ENCODE peak calls at places on chromosome 13, in ten cellular contexts. B, W, O, N, E, C, J, U, Y and Q are unnamed samples.

GRCh38 chr13:110254151-110254679 is 52.7 kb downstream of the COL4A1 start:
- DNase-seq in U (no peak), B (no peak), W (no peak), C (no peak), O (no peak), N (no peak), E (no peak), J (no peak), Y (no peak), Q (no peak)

GRCh38 chr13:93296584-93296983 is 70.0 kb downstream of the GPC6 start:
- DNase-seq in E (no peak), J (no peak), Y (no peak), N (no peak), U (no peak), O (no peak), B (no peak), W (no peak), C (no peak), Q (no peak)

GRCh38 chr13:59898066-59898465 is 265.7 kb downstream of the DIAPH3 start:
- DNase-seq in B (no peak), N (no peak), E (no peak), O (no peak), J (no peak), C (no peak), Y (no peak), U (no peak), W (no peak), Q (no peak)

GRCh38 chr13:24131749-24132148 is 28.8 kb upstream of the SPATA13 start:
- DNase-seq in N (no peak), B (no peak), J (no peak), E (no peak), W (no peak), O (no peak), Y (no peak), U (no peak), C (no peak), Q (no peak)

GRCh38 chr13:44493213-44493812 is 82.8 kb downstream of the TSC22D1 start:
- DNase-seq in E (no peak), C (no peak), W (no peak), O (no peak), U (no peak), Y (no peak), J (no peak), B (no peak), N (no peak), Q (no peak)

GRCh38 chr13:28582225-28582891 is 76.6 kb upstream of the POMP start:
- DNase-seq in Y (no peak), E (no peak), U (no peak), C (no peak), J (peak; percentile 32), N (peak; percentile 20), W (no peak), B (no peak), O (no peak), Q (no peak)

GRCh38 chr13:110616103-110617101 is 1.1 kb downstream of the NAXD start:
- DNase-seq in J (peak; percentile 54), O (peak; percentile 33), C (peak; percentile 30), E (peak; percentile 69), U (peak; percentile 54), N (peak; percentile 38), Y (peak; percentile 72), W (peak; percentile 57), B (peak; percentile 69), Q (no peak)

GRCh38 chr13:35956074-35956473 is 175.1 kb downstream of the DCLK1 start:
- DNase-seq in W (no peak), J (no peak), E (no peak), Y (no peak), U (no peak), O (no peak), N (no peak), C (no peak), B (no peak), Q (no peak)

GRCh38 chr13:60227168-60227567 is 63.4 kb upstream of the DIAPH3 start:
- DNase-seq in N (no peak), W (no peak), Y (no peak), E (no peak), O (no peak), C (no peak), J (no peak), B (no peak), U (no peak), Q (no peak)

GRCh38 chr13:45007823-45008222 is 18.5 kb downstream of the GPALPP1 start:
- DNase-seq in O (no peak), W (no peak), Y (no peak), J (no peak), N (no peak), C (no peak), B (no peak), U (no peak), E (no peak), Q (no peak)

GRCh38 chr13:112869202-112870061 is 99.6 kb upstream of the MCF2L start:
- DNase-seq in C (no peak), W (no peak), U (no peak), B (no peak), Y (no peak), O (no peak), E (peak; percentile 45), N (no peak), J (peak; percentile 28), Q (no peak)

GRCh38 chr13:107743983-107744382 is 471.4 kb downstream of the LIG4 start:
- DNase-seq in B (no peak), U (no peak), W (no peak), O (no peak), Y (no peak), J (peak; percentile 70), C (no peak), E (no peak), N (no peak), Q (no peak)

GRCh38 chr13:79907527-79907926 is 426.6 kb downstream of the NDFIP2 start:
- DNase-seq in C (no peak), E (no peak), Y (no peak), W (no peak), B (no peak), N (no peak), J (no peak), U (no peak), O (no peak), Q (no peak)

GRCh38 chr13:75393839-75394238 is 88.1 kb downstream of the TBC1D4 start:
- DNase-seq in B (no peak), O (no peak), J (peak; percentile 40), E (no peak), W (no peak), C (no peak), N (no peak), U (no peak), Y (no peak), Q (no peak)
- H3K27ac ChIP-seq in B (no peak overlapping the region), O (no peak overlapping the region), J (no peak overlapping the region), E (no peak overlapping the region), W (no peak overlapping the region), C (no peak overlapping the region), N (no peak overlapping the region), U (no peak overlapping the region), Y (no peak overlapping the region), Q (no peak overlapping the region)

GRCh38 chr13:90414691-90415596 is 932.5 kb upstream of the MIR17HG start:
- DNase-seq in E (peak; percentile 70), W (no peak), U (no peak), C (no peak), N (peak; percentile 66), J (peak; percentile 63), O (peak; percentile 18), B (no peak), Y (no peak), Q (no peak)
- H3K27ac ChIP-seq in E (no peak overlapping the region), W (no peak overlapping the region), U (no peak overlapping the region), C (no peak overlapping the region), N (no peak overlapping the region), J (no peak overlapping the region), O (peak overlapping the region; percentile 7), B (no peak overlapping the region), Y (no peak overlapping the region), Q (peak overlapping the region; percentile 14)

GRCh38 chr13:30971575-30971974 is 39.1 kb downstream of the TEX26 start:
- DNase-seq in C (no peak), E (no peak), O (no peak), B (no peak), W (no peak), U (no peak), J (peak; percentile 34), Y (no peak), N (no peak), Q (no peak)

GRCh38 chr13:30968734-30969335 is 36.4 kb downstream of the TEX26 start:
- DNase-seq in N (no peak), J (peak; percentile 75), O (no peak), U (no peak), Y (no peak), B (no peak), C (no peak), E (no peak), W (no peak), Q (no peak)

GRCh38 chr13:30974350-30974749 is 41.9 kb downstream of the TEX26 start:
- DNase-seq in B (no peak), J (no peak), U (no peak), C (no peak), N (no peak), W (no peak), O (no peak), Y (no peak), E (no peak), Q (no peak)

GRCh38 chr13:30976041-30976440 is 43.6 kb downstream of the TEX26 start:
- DNase-seq in N (no peak), E (no peak), Y (no peak), U (no peak), O (no peak), W (no peak), J (no peak), B (no peak), C (no peak), Q (no peak)

DNA sequence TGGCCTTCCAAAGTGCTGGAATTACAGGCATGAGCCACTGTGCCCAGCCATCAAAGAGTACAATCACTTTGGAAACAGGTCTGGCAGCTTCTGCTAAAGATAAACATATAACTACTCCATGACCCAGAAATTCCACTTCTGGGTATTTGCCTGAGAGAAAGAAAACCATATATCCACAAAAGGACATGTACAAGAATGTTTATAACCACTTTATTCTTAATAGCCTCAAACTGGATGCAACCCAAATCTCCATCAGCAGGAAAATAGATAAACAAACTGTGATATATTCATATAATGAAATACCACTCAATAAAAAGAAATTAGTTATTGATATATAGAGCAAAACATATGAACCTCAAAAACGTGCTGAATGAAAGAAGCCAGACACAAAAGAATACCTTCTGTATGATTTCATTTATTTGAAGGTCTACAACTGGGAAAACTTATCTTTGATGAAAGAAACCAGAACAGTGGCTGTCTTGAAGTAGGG is 40.5 kb downstream of the TEX26 start:
- DNase-seq in U (no peak), E (no peak), B (no peak), C (no peak), Y (no peak), O (no peak), N (no peak), J (peak; percentile 72), W (peak; percentile 58), Q (no peak)
- H3K27ac ChIP-seq in U (no peak overlapping the region), E (no peak overlapping the region), B (no peak overlapping the region), C (no peak overlapping the region), Y (no peak overlapping the region), O (no peak overlapping the region), N (no peak overlapping the region), J (no peak overlapping the region), W (no peak overlapping the region), Q (no peak overlapping the region)

DNA sequence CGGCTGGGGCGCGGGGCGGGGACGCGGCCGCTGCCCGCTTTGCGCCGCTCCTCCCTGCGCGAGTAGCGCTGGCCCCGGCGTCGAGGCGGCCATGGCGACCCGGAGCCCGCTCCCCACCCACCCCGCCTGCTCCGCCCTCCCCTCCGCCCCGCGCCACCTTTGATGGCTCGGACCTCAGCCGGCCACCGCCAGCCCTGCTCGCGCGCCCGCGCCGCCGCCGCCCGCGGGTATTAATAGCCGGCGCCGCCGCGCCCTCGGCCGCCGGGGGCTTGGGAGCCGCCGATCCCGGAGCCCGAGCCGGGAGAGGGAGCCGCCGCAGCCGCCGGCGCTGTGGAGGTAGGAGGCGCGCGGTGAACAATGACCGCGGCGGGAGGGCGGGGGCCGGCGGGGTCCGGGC is 261 bp downstream of the FARP1 start:
- DNase-seq in C (no peak), W (no peak), U (no peak), O (peak; percentile 14), Y (peak; percentile 68), B (no peak), J (no peak), E (peak; percentile 85), N (no peak), Q (no peak)
- H3K27ac ChIP-seq in C (no peak overlapping the region), W (peak overlapping the region; percentile 80), U (no peak overlapping the region), O (peak overlapping the region; percentile 86), Y (peak overlapping the region; percentile 65), B (peak overlapping the region; percentile 85), J (peak overlapping the region; percentile 85), E (no peak overlapping the region), N (no peak overlapping the region), Q (peak overlapping the region; percentile 18)